ENCODE peak calls at places on chromosomes 3 and 15, in six cellular contexts. C, E, D, U, J and S are unnamed samples.

GRCh38 chr3:25155696-25156471 is 272.2 kb upstream of the RARB start:
- DNase-seq in C (no peak), E (no peak), D (no peak), U (no peak), J (no peak), S (peak)

GRCh38 chr3:177498037-177498857 is 301.0 kb upstream of the TBL1XR1 start:
- DNase-seq in C (peak), E (no peak), D (peak), U (no peak), J (peak), S (peak)

GRCh38 chr3:31861839-31862238 is 119.2 kb downstream of the OSBPL10 start:
- DNase-seq in C (no peak), E (no peak), D (no peak), U (no peak), J (no peak), S (no peak)

GRCh38 chr3:45551214-45552010 is 43.1 kb upstream of the LIMD1 start:
- DNase-seq in C (peak), E (no peak), D (peak), U (peak), J (peak), S (peak)

GRCh38 chr3:124563376-124563775 is 166.9 kb upstream of the UMPS start:
- DNase-seq in C (peak), E (no peak), D (no peak), U (no peak), J (peak), S (peak)

GRCh38 chr15:63060699-63061098 is 18.2 kb downstream of the TPM1 start:
- DNase-seq in C (no peak), E (no peak), D (no peak), U (no peak), J (no peak), S (no peak)

GRCh38 chr3:87607234-87607633 is 330.9 kb upstream of the POU1F1 start:
- DNase-seq in C (no peak), E (no peak), D (no peak), U (no peak), J (no peak), S (no peak)

GRCh38 chr3:173870976-173871375 is 473.4 kb downstream of the NLGN1 start:
- DNase-seq in C (no peak), E (no peak), D (no peak), U (no peak), J (no peak), S (no peak)

GRCh38 chr15:69615756-69616155 is 163.1 kb downstream of the RPLP1 start:
- DNase-seq in C (no peak), E (no peak), D (no peak), U (no peak), J (peak), S (no peak)

GRCh38 chr3:52350436-52350835 is 34.3 kb downstream of the DNAH1 start:
- DNase-seq in C (no peak), E (no peak), D (no peak), U (no peak), J (no peak), S (no peak)

GRCh38 chr3:28726840-28727239 is 378.2 kb upstream of the AZI2 start:
- DNase-seq in C (peak), E (no peak), D (peak), U (no peak), J (peak), S (peak)

GRCh38 chr3:182183716-182184430 is 472.1 kb downstream of the SOX2 start:
- DNase-seq in C (no peak), E (no peak), D (no peak), U (no peak), J (no peak), S (no peak)

GRCh38 chr3:16663852-16664712 is 58.9 kb upstream of the DAZL start:
- DNase-seq in C (no peak), E (no peak), D (no peak), U (no peak), J (no peak), S (no peak)

GRCh38 chr3:71542548-71543370 is 40.8 kb downstream of the FOXP1 start:
- DNase-seq in C (peak), E (peak), D (peak), U (peak), J (peak), S (peak)

GRCh38 chr3:69740103-69741021 is 1.1 kb downstream of the MITF start:
- DNase-seq in C (no peak), E (no peak), D (peak), U (no peak), J (peak), S (no peak)

GRCh38 chr3:168141405-168141993 is 45.8 kb upstream of the GOLIM4 start:
- DNase-seq in C (no peak), E (no peak), D (no peak), U (no peak), J (no peak), S (no peak)

GRCh38 chr15:100042558-100042957 is 299.2 kb downstream of the ADAMTS17 start:
- DNase-seq in C (peak), E (no peak), D (no peak), U (no peak), J (no peak), S (no peak)

GRCh38 chr15:40285151-40285898 is 2.5 kb upstream of the ANKRD63 start:
- DNase-seq in C (no peak), E (no peak), D (no peak), U (no peak), J (no peak), S (no peak)

GRCh38 chr3:63528325-63529000 is 124.0 kb upstream of the SNTN start:
- DNase-seq in C (no peak), E (no peak), D (no peak), U (no peak), J (no peak), S (no peak)

GRCh38 chr3:58116161-58116955 is 94.4 kb downstream of the DNASE1L3 start:
- DNase-seq in C (no peak), E (no peak), D (no peak), U (no peak), J (no peak), S (no peak)

GRCh38 chr3:105830836-105831235 is 38.0 kb downstream of the CBLB start:
- DNase-seq in C (no peak), E (no peak), D (no peak), U (no peak), J (no peak), S (no peak)

GRCh38 chr3:23484386-23484785 is 281.3 kb downstream of the UBE2E2 start:
- DNase-seq in C (no peak), E (no peak), D (no peak), U (no peak), J (no peak), S (no peak)

GRCh38 chr3:47010050-47010712 is 30.7 kb downstream of the NBEAL2 start:
- DNase-seq in C (no peak), E (no peak), D (no peak), U (no peak), J (peak), S (no peak)

GRCh38 chr3:196202516-196202970 is 8.7 kb downstream of the ZDHHC19 start:
- DNase-seq in C (no peak), E (no peak), D (peak), U (no peak), J (no peak), S (no peak)

GRCh38 chr3:140035856-140036255 is 100.9 kb downstream of the CLSTN2 start:
- DNase-seq in C (no peak), E (no peak), D (no peak), U (no peak), J (no peak), S (no peak)

GRCh38 chr3:99485286-99485685 is 153.1 kb upstream of the COL8A1 start:
- DNase-seq in C (no peak), E (no peak), D (no peak), U (no peak), J (no peak), S (no peak)

GRCh38 chr15:85388506-85388905 is 8.1 kb downstream of the AKAP13 start:
- DNase-seq in C (no peak), E (no peak), D (no peak), U (no peak), J (no peak), S (no peak)

GRCh38 chr3:101195951-101196713 is 124.2 kb downstream of the IMPG2 start:
- DNase-seq in C (peak), E (peak), D (no peak), U (no peak), J (no peak), S (no peak)

GRCh38 chr15:65981837-65982696 is 112.8 kb downstream of the RAB11A start:
- DNase-seq in C (no peak), E (no peak), D (peak), U (no peak), J (peak), S (no peak)

GRCh38 chr3:116579843-116580242 is 129.7 kb upstream of the TUSC7 start:
- DNase-seq in C (peak), E (no peak), D (no peak), U (no peak), J (no peak), S (no peak)

GRCh38 chr3:16104161-16104560 is 70.3 kb upstream of the GALNT15 start:
- DNase-seq in C (no peak), E (no peak), D (no peak), U (no peak), J (no peak), S (no peak)

GRCh38 chr15:39581501-39582285 is 814 bp downstream of the THBS1 start:
- DNase-seq in C (peak), E (peak), D (peak), U (peak), J (peak), S (peak)

GRCh38 chr15:65410036-65410435 is 12.7 kb downstream of the IGDCC4 start:
- DNase-seq in C (no peak), E (no peak), D (no peak), U (no peak), J (no peak), S (no peak)

GRCh38 chr15:32856753-32857152 is 138.9 kb downstream of the GREM1 start:
- DNase-seq in C (no peak), E (no peak), D (no peak), U (no peak), J (no peak), S (no peak)

GRCh38 chr15:48084759-48085420 is 35.9 kb upstream of the SLC24A5 start:
- DNase-seq in C (peak), E (no peak), D (no peak), U (no peak), J (no peak), S (no peak)

GRCh38 chr3:82977871-82978270 is 1216.4 kb upstream of the GBE1 start:
- DNase-seq in C (no peak), E (no peak), D (no peak), U (no peak), J (no peak), S (no peak)

DNA sequence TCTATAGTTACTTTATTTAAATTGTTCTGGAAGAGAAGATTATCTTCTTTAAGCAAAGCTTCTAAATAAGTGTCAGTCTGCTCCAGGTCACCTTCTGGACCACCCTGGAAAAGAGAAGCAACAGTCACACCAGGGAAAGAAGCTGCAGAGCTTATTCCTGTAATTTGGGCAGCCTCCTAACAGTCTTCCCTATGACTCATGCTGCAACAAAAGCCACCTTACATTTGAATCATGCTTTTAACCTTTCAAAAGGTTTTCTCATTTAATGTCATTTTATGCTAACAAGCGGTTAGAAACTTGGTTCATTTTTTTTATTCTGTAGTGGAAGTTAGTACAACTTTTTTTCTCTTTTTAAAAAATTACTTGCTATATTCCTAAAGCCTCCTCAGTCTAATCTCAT is 5.3 kb upstream of the GUCA1C start:
- DNase-seq in C (no peak), E (no peak), D (no peak), U (no peak), J (no peak), S (no peak)
- TF ChIP-seq POLR2A in C (no peak), E (no peak), D (no peak), U (no peak), J (no peak), S (no peak)

GRCh38 chr15:31472636-31473383 is 146.2 kb downstream of the KLF13 start:
- DNase-seq in C (no peak), E (no peak), D (no peak), U (no peak), J (peak), S (no peak)
- TF ChIP-seq POLR2A in C (no peak), E (no peak), D (no peak), U (no peak), J (no peak), S (no peak)

GRCh38 chr3:80770106-80771079 is 991.1 kb downstream of the GBE1 start:
- DNase-seq in C (no peak), E (no peak), D (no peak), U (no peak), J (no peak), S (no peak)

GRCh38 chr3:80771085-80771484 is 990.4 kb downstream of the GBE1 start:
- DNase-seq in C (peak), E (no peak), D (no peak), U (no peak), J (no peak), S (no peak)

GRCh38 chr3:80769683-80770082 is 991.8 kb downstream of the GBE1 start:
- DNase-seq in C (no peak), E (no peak), D (no peak), U (no peak), J (no peak), S (no peak)

GRCh38 chr3:80767599-80767998 is 993.8 kb downstream of the GBE1 start:
- DNase-seq in C (no peak), E (no peak), D (no peak), U (no peak), J (no peak), S (no peak)
- TF ChIP-seq POLR2A in C (no peak), E (no peak), D (no peak), U (no peak), J (no peak), S (no peak)

GRCh38 chr3:150546226-150547044 is at the start of the genes EIF2A and SERP1:
- DNase-seq in C (peak), E (peak), D (peak), U (peak), J (peak), S (peak)
- TF ChIP-seq POLR2A in C (peak), E (peak), D (peak), U (peak), J (peak), S (peak)

GRCh38 chr3:194311000-194311399 is 40.1 kb downstream of the CPN2 start:
- DNase-seq in C (no peak), E (no peak), D (no peak), U (no peak), J (no peak), S (no peak)

GRCh38 chr3:194313642-194314430 is 37.3 kb downstream of the CPN2 start:
- DNase-seq in C (no peak), E (no peak), D (no peak), U (peak), J (no peak), S (no peak)

GRCh38 chr3:194314669-194315068 is 36.5 kb downstream of the CPN2 start:
- DNase-seq in C (no peak), E (no peak), D (no peak), U (no peak), J (no peak), S (no peak)

GRCh38 chr3:194312186-194312742 is 38.9 kb downstream of the CPN2 start:
- DNase-seq in C (no peak), E (no peak), D (no peak), U (no peak), J (no peak), S (no peak)

DNA sequence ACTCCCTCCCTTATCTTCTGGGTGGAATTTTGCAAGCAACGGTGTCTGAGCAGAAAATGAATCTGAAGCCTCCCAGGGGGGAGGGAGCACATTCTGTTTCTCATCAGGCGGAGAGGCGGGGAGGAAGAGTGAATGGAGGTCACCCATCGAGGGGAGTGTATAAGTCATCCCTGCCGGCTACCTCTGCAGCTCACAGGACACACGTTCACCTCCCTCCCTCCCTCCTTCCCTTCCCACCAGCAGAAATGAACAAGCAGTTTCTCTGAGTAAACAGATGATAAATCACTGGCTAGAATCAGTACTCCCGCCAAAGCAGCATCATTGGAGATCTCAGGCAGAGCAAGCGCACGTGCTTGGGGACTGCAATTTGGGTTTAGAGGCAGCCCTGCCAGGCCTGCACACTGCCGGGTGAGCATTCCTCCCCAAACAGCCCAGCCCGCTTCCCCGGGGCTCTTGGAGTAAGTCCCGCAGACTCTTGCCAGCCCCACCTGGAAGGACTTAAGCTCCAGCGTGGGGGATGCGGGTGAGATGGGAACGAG is 38.3 kb downstream of the CPN2 start:
- DNase-seq in C (peak), E (peak), D (peak), U (peak), J (no peak), S (no peak)
- TF ChIP-seq POLR2A in C (no peak), E (no peak), D (no peak), U (no peak), J (no peak), S (no peak)

DNA sequence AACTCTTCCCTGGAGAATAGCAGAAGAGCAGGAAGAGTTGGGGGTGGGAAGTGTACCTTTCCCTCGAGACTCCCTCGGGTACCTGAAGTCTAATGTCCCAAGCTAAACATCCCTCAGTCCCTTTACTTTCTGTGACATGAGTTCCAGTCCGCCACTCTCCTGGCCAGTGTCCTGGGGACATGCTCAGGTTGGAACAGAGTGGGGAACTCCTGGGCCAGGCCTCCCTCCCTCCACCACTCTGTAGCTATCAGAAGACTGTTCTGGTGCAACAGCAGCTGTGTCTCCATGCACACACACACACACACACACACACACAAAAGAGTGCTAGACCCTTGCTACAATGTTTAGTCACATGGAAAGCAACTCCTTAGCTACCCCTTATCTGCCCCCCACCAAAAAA is 155.0 kb upstream of the HES1 start:
- DNase-seq in C (no peak), E (peak), D (no peak), U (no peak), J (no peak), S (no peak)
- TF ChIP-seq POLR2A in C (no peak), E (no peak), D (no peak), U (no peak), J (no peak), S (no peak)

GRCh38 chr3:157159037-157159761 is 748 bp downstream of the CCNL1 start:
- DNase-seq in C (peak), E (no peak), D (peak), U (no peak), J (peak), S (no peak)

GRCh38 chr3:157160652-157161480 is 919 bp upstream of the CCNL1 start:
- DNase-seq in C (peak), E (peak), D (peak), U (peak), J (peak), S (peak)

GRCh38 chr3:157157836-157158235 is 2.1 kb downstream of the CCNL1 start:
- DNase-seq in C (no peak), E (no peak), D (no peak), U (no peak), J (no peak), S (no peak)

GRCh38 chr3:157156844-157157635 is 2.9 kb downstream of the CCNL1 start:
- DNase-seq in C (peak), E (no peak), D (no peak), U (no peak), J (no peak), S (no peak)

GRCh38 chr3:157159762-157160651 is at the start of gene CCNL1:
- DNase-seq in C (peak), E (peak), D (peak), U (peak), J (peak), S (peak)
- TF ChIP-seq POLR2A in C (peak), E (peak), D (peak), U (peak), J (peak), S (peak)